ENCODE peak calls at places on chromosomes 1 and 21, in ten cellular contexts. C, O, B, I, X, F, N, S, A and Y are unnamed samples.
A peak's percentile ranks its signal among the peaks of the same experiment; 100 is the strongest.

GRCh38 chr1:84715620-84716019 is 25.4 kb upstream of the SSX2IP start:
- DNase-seq in O (no peak), A (no peak), C (no peak), S (no peak), B (no peak), N (no peak), F (no peak), I (no peak), X (no peak), Y (no peak)

GRCh38 chr1:208235983-208236761 is 8.0 kb downstream of the PLXNA2 start:
- DNase-seq in C (peak; percentile 78), N (peak; percentile 86), X (peak; percentile 80), B (no peak), A (no peak), S (peak; percentile 76), O (no peak), F (no peak), I (peak; percentile 82), Y (peak; percentile 85)

GRCh38 chr1:228198977-228199590 is 8.8 kb upstream of the OBSCN start:
- DNase-seq in C (no peak), S (no peak), O (peak; percentile 45), B (no peak), I (peak; percentile 15), N (peak; percentile 6), A (no peak), F (no peak), X (peak; percentile 43), Y (no peak)

GRCh38 chr1:234722904-234723588 is 113.1 kb upstream of the IRF2BP2 start:
- DNase-seq in X (peak; percentile 97), O (peak; percentile 73), F (peak; percentile 69), B (peak; percentile 71), C (peak; percentile 89), S (peak; percentile 95), A (no peak), I (peak; percentile 94), N (peak; percentile 90), Y (peak; percentile 94)

GRCh38 chr1:6512245-6512907 is 20.9 kb upstream of the PLEKHG5 start:
- DNase-seq in N (no peak), I (no peak), O (no peak), A (no peak), B (no peak), X (no peak), F (no peak), C (no peak), S (no peak), Y (no peak)

GRCh38 chr1:147618077-147618569 is 52.2 kb downstream of the ACP6 start:
- DNase-seq in S (no peak), I (no peak), X (no peak), F (no peak), O (no peak), C (no peak), B (no peak), A (no peak), N (peak; percentile 34), Y (no peak)

GRCh38 chr1:182217967-182218366 is 156.5 kb upstream of the ZNF648 start:
- DNase-seq in N (no peak), B (no peak), A (no peak), C (no peak), S (no peak), I (no peak), F (no peak), O (peak; percentile 85), X (no peak), Y (no peak)

GRCh38 chr1:226982451-226983177 is 42.5 kb downstream of the COQ8A start:
- DNase-seq in N (no peak), B (no peak), S (no peak), X (no peak), I (no peak), C (no peak), F (no peak), A (no peak), O (no peak), Y (no peak)

GRCh38 chr1:83571536-83571935 is 427.4 kb downstream of the TTLL7 start:
- DNase-seq in A (no peak), O (no peak), N (no peak), S (no peak), X (no peak), F (no peak), C (no peak), B (no peak), I (no peak), Y (no peak)

GRCh38 chr1:67735220-67735619 is 50.2 kb downstream of the GADD45A start:
- DNase-seq in S (peak; percentile 35), O (no peak), I (peak; percentile 25), C (no peak), X (no peak), A (no peak), N (no peak), B (no peak), F (no peak), Y (no peak)

GRCh38 chr1:67731322-67731721 is 46.3 kb downstream of the GADD45A start:
- DNase-seq in B (no peak), C (no peak), S (no peak), F (no peak), O (no peak), I (no peak), N (no peak), A (no peak), X (no peak), Y (no peak)

GRCh38 chr1:67729872-67730271 is 44.9 kb downstream of the GADD45A start:
- DNase-seq in B (no peak), N (no peak), O (peak; percentile 85), A (no peak), X (no peak), I (no peak), S (no peak), C (no peak), F (no peak), Y (no peak)

GRCh38 chr1:67733741-67734690 is 49.0 kb downstream of the GADD45A start:
- DNase-seq in S (no peak), I (peak; percentile 61), A (no peak), N (no peak), B (no peak), O (no peak), F (no peak), C (no peak), X (no peak), Y (no peak)

GRCh38 chr1:67732750-67733151 is 47.8 kb downstream of the GADD45A start:
- DNase-seq in I (peak; percentile 92), O (no peak), S (peak; percentile 39), C (no peak), X (peak; percentile 94), N (peak; percentile 91), F (no peak), A (peak; percentile 58), B (no peak), Y (peak; percentile 75)
- TF ChIP-seq CTCF in I (no peak), O (no peak), S (no peak), C (no peak), X (no peak), N (no peak), F (no peak), A (no peak), B (no peak), Y (no peak)

GRCh38 chr21:43364851-43365424 is 62.0 kb downstream of the SIK1 start:
- DNase-seq in X (no peak), N (no peak), A (no peak), S (no peak), C (no peak), I (no peak), F (no peak), B (peak; percentile 15), O (no peak), Y (no peak)
- TF ChIP-seq CTCF in X (no peak), N (no peak), A (no peak), S (no peak), C (no peak), I (no peak), F (no peak), B (no peak), O (no peak), Y (no peak)

DNA sequence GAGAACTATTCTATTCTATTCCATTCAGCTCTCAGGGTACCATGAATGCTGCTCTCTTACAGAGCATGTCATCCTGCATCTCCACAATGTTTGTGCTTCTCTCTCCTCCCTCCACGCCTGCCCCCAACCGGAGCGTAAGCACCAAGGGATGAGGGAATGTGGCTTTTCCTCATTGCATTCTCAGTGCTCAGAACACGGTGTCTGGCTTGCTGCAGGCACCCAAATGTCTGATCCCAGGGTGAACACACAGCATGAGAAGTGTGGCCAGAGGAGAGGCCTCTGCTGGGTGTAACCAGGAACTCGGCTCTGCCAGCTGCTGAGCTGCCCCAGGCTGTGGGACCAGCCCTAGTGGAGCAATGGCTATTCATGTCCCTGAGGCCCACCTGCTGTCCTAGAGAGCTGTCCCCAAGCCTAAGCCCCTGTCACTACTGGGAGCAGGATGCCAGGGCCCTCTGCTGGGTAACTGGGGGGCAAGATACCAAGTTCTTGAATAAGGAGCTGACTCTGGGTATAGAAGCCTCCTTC is 38.3 kb downstream of the OLFML2B start:
- DNase-seq in C (no peak), O (no peak), I (no peak), F (no peak), A (no peak), B (no peak), X (no peak), N (no peak), S (no peak), Y (no peak)
- TF ChIP-seq CTCF in C (no peak), O (no peak), I (no peak), F (no peak), A (no peak), B (no peak), X (no peak), N (no peak), S (no peak), Y (no peak)

GRCh38 chr1:62389531-62389930 is 47.3 kb upstream of the USP1 start:
- DNase-seq in I (no peak), F (no peak), B (no peak), O (no peak), N (peak; percentile 17), S (no peak), A (no peak), C (no peak), X (peak; percentile 9), Y (no peak)

GRCh38 chr1:62392951-62393350 is 43.9 kb upstream of the USP1 start:
- DNase-seq in B (no peak), O (no peak), A (no peak), X (no peak), S (no peak), F (no peak), N (no peak), I (no peak), C (no peak), Y (no peak)

GRCh38 chr1:62395291-62395690 is 41.6 kb upstream of the USP1 start:
- DNase-seq in S (no peak), F (no peak), X (no peak), I (no peak), A (no peak), C (no peak), B (no peak), O (no peak), N (no peak), Y (no peak)

GRCh38 chr1:62394646-62395045 is 42.2 kb upstream of the USP1 start:
- DNase-seq in B (no peak), S (no peak), O (no peak), N (no peak), I (no peak), F (no peak), X (no peak), A (no peak), C (no peak), Y (no peak)

DNA sequence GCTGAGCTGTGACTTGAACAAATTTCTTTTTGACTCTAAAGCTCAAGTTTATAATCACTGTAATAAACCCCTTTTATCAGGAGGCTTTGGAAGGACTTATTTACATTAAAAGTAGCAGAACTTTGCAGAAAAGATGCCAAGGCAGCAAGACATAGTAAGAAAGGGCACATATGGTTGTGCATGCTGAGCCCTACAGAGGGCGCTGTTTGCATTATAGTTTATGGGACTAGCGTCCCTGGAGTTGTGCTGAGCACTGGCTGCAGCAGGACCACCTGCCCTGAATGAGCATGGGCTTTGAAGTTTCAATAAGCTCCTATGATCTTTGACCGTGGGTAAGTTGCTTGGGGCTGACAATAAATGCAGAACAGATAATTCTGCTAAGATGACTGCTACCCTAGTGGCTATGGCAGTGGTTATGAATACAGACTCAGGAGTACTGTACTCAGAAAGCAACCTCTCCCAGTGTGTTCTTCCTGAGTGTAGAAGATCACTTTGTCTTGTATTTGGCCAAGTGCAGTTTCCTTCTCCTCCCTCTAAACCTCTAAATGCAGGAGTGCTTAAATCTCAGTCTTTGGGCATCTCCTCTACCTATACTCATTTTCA is 45.4 kb upstream of the USP1 start:
- DNase-seq in I (no peak), N (peak; percentile 24), F (no peak), X (no peak), O (peak; percentile 38), A (no peak), B (no peak), S (no peak), C (no peak), Y (no peak)
- TF ChIP-seq CTCF in I (peak; percentile 53), N (peak; percentile 66), F (peak; percentile 34), X (peak; percentile 45), O (peak; percentile 74), A (peak; percentile 56), B (peak; percentile 13), S (peak; percentile 32), C (no peak), Y (peak; percentile 50)